ENCODE peak calls at places on chromosomes 5 and 9, in five cellular contexts. O is fibroblast of pulmonary artery, G is sigmoid colon, H is mammary epithelial cell, B is psoas muscle. P is an unnamed sample.

GRCh38 chr5:39340486-39340885 is 23.8 kb downstream of the C9 start:
- DNase-seq in O (no peak), G (no peak), H (no peak), B (no peak), P (peak; percentile 38)

GRCh38 chr5:37835400-37835973 is 4.4 kb downstream of the GDNF start:
- DNase-seq in O (no peak), G (no peak), H (no peak), B (no peak), P (no peak)

GRCh38 chr5:88689662-88690351 is 193.2 kb downstream of the MEF2C start:
- DNase-seq in O (no peak), G (no peak), H (no peak), B (no peak), P (no peak)

GRCh38 chr9:72588336-72588735 is 66.9 kb downstream of the TMC1 start:
- DNase-seq in O (peak; percentile 64), G (peak; percentile 72), H (no peak), B (no peak), P (peak; percentile 41)

GRCh38 chr5:95081500-95082355 is 203.2 kb downstream of the MCTP1 start:
- DNase-seq in O (peak; percentile 91), G (peak; percentile 66), H (peak; percentile 89), B (peak; percentile 50), P (peak; percentile 88)

GRCh38 chr5:139651502-139651862 is 3.3 kb downstream of the CXXC5 start:
- DNase-seq in O (no peak), G (peak; percentile 64), H (no peak), B (peak; percentile 57), P (peak; percentile 46)

GRCh38 chr9:21709464-21710058 is 92.9 kb upstream of the MTAP start:
- DNase-seq in O (peak; percentile 76), G (no peak), H (peak; percentile 57), B (no peak), P (peak; percentile 75)

GRCh38 chr5:1032551-1033027 is 24.0 kb downstream of the NKD2 start:
- DNase-seq in O (no peak), G (peak; percentile 52), H (no peak), B (no peak), P (no peak)

GRCh38 chr5:68303038-68303738 is 87.6 kb downstream of the PIK3R1 start:
- DNase-seq in O (peak; percentile 21), G (no peak), H (peak; percentile 90), B (no peak), P (peak; percentile 54)

GRCh38 chr9:2320126-2320525 is 301.5 kb upstream of the VLDLR start:
- DNase-seq in O (no peak), G (no peak), H (no peak), B (no peak), P (peak; percentile 16)

DNA sequence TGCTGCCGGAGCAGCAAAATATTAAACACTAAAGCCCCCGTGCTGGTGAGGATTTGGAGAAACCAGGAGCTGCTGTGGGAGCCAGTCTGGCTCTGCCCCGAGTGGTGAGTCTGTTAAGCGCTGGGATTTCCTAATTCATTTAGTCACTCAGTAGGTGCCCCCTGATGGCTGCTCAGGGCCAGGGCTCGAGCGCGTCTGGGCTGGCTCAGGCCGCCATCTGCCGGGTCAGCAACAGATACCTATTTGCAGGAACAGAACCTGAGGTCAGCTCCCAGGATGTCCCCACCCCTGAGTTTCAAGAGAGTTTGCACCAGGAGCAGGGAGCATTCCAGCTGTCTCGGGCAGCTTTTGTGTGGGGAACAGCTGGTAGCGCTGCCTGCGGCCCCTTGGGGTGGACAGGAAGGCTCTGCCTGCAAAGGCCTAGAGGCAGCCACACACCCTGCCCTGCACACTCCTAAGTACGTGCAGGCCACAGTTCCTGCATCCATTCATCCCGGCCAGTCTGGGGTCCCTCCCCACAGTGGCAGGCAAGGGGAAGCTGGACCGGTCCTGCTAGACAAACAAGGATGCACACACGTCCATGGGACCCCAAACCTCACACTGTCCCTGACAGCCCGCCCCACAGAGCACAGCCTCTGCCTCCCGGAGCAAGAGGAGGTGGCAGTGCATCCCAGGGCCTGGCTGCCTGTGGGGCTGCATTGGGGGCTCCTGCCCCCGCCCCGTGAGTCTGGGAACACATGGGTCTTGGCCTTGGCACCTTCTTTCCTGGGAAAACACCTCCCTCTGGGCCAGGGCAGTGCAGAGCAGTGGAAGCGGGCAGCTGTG is 83.7 kb downstream of the ADAMTS2 start:
- DNase-seq in O (peak; percentile 33), G (peak; percentile 60), H (no peak), B (peak; percentile 58), P (peak; percentile 50)
- TF ChIP-seq CTCF in O (peak; percentile 18), G (no peak), H (no peak), B (peak; percentile 5), P (peak; percentile 30)

GRCh38 chr9:128414461-128414860 is 6.2 kb upstream of the CERCAM start:
- DNase-seq in O (no peak), G (no peak), H (no peak), B (no peak), P (no peak)
- TF ChIP-seq CTCF in O (peak; percentile 35), G (no peak), H (no peak), B (no peak), P (no peak)

GRCh38 chr9:93450817-93451761 is at the start of gene FAM120A:
- DNase-seq in O (peak; percentile 73), G (peak; percentile 87), H (peak; percentile 81), B (peak; percentile 88), P (peak; percentile 54)

GRCh38 chr9:93456022-93456421 is 2.6 kb upstream of the FAM120AOS start:
- DNase-seq in O (no peak), G (no peak), H (no peak), B (no peak), P (no peak)

GRCh38 chr9:93452710-93453046 is 703 bp downstream of the FAM120AOS start:
- DNase-seq in O (no peak), G (no peak), H (peak; percentile 22), B (no peak), P (no peak)

GRCh38 chr9:93453047-93453914 is at the start of gene FAM120AOS:
- DNase-seq in O (peak; percentile 96), G (peak; percentile 96), H (peak; percentile 95), B (peak; percentile 93), P (peak; percentile 94)

DNA sequence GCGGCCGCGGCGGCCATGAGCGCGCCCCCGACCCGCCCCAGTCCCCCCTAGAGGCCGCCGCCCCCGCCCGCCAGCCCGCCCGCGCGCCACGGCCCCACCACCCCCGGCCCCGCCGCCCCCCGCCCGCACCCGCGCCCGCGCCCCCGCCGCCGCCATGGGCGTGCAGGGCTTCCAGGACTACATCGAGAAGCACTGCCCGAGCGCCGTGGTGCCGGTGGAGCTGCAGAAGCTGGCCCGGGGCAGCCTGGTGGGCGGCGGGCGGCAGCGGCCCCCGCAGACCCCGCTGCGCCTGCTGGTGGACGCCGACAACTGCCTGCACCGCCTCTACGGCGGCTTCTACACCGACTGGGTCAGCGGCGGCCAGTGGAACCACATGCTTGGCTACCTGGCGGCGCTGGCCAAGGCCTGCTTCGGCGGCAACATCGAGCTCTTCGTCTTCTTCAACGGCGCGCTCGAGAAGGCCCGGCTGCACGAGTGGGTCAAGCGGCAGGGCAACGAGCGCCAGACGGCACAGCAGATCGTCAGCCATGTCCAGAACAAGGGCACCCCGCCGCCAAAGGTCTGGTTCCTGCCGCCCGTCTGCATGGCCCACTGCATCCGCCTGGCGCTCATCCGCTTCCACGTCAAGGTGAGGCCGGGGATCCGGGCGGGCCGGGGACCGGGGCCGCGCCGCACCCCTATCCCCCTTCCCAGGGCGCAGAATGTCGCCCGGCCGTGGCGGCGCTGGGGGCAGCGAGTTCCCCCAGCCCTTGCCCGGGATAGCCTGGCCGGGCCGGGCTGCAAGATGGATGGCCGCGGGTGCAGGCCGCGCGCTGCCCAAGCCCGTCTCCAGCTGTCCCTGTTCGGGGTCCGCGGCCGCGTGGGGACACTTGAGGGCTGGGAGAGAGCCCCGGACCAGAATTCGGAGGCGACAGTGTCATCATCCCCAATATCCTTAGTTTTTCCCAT is 551 bp downstream of the FAM120A start:
- DNase-seq in O (peak; percentile 34), G (peak; percentile 78), H (peak; percentile 52), B (peak; percentile 84), P (no peak)
- TF ChIP-seq CTCF in O (no peak), G (peak; percentile 27), H (no peak), B (peak; percentile 34), P (no peak)

GRCh38 chr5:58043607-58043945 is 416.3 kb downstream of the PLK2 start:
- DNase-seq in O (peak; percentile 50), G (no peak), H (no peak), B (no peak), P (no peak)
- TF ChIP-seq CTCF in O (no peak), G (no peak), H (no peak), B (no peak), P (no peak)

DNA sequence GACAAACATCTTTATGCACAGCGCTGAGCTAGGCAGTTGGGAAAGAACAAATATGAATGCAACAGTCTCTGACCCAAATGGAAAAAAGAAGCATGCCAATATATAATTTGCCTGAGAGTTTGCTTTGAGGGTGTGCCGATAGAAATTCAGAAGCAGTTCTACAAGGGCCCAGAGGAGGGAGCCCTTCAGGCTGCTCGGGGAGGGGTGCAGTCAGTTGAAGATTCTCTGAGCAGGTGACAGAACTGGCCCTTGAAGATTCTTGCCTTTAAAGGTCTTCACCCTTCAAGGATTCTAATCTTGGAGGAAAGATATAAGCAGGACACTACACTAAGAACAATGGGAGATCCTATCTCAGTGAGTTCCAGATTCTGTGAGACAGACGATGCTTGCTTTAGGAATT is 3.7 kb upstream of the PAPPA start:
- DNase-seq in O (peak; percentile 53), G (no peak), H (no peak), B (no peak), P (peak; percentile 40)
- TF ChIP-seq CTCF in O (peak; percentile 67), G (peak; percentile 31), H (peak; percentile 69), B (peak; percentile 51), P (peak; percentile 70)

DNA sequence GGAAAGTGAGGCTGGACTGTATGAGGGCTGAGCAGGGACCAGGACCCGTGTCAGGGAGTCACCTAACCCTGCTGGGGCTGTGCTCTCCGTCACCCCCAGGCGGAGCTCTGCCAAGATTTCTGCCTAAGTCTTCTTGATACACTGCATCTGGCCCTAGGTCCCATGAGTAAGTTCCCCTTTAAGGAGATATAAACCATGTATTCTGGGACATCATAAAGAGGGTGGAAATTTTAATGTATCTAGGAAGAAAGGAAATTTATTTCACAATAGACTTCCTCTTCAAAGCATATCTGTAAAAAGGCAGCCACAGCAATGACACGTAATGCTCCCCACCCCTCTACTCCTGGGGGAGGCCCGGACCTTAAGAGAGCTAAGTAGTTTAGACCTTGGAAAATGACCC is 183.4 kb downstream of the FBXL7 start:
- DNase-seq in O (peak; percentile 77), G (no peak), H (no peak), B (no peak), P (no peak)
- TF ChIP-seq CTCF in O (peak; percentile 56), G (peak; percentile 7), H (no peak), B (no peak), P (no peak)

GRCh38 chr9:16708638-16709435 is 161.6 kb downstream of the BNC2 start:
- DNase-seq in O (no peak), G (no peak), H (no peak), B (no peak), P (peak; percentile 80)
- TF ChIP-seq CTCF in O (no peak), G (no peak), H (no peak), B (no peak), P (no peak)

GRCh38 chr9:747567-747966 is 93.9 kb upstream of the DMRT1 start:
- DNase-seq in O (no peak), G (no peak), H (no peak), B (no peak), P (no peak)

GRCh38 chr9:750264-750967 is 91.1 kb upstream of the DMRT1 start:
- DNase-seq in O (no peak), G (peak; percentile 61), H (no peak), B (peak; percentile 65), P (no peak)

GRCh38 chr9:749712-750111 is 91.8 kb upstream of the DMRT1 start:
- DNase-seq in O (no peak), G (peak; percentile 44), H (peak; percentile 21), B (no peak), P (peak; percentile 50)

GRCh38 chr9:746661-747434 is 94.6 kb upstream of the DMRT1 start:
- DNase-seq in O (no peak), G (no peak), H (peak; percentile 15), B (no peak), P (no peak)

GRCh38 chr9:748861-749497 is 92.5 kb upstream of the DMRT1 start:
- DNase-seq in O (no peak), G (peak; percentile 29), H (peak; percentile 83), B (no peak), P (no peak)
- TF ChIP-seq CTCF in O (no peak), G (no peak), H (no peak), B (no peak), P (no peak)